ENCODE peak calls at places on chromosomes 2 and 18, in eight cellular contexts. M, Z, A, O, J, B, G and V are unnamed samples.

GRCh38 chr18:4119127-4119648 is 335.9 kb downstream of the DLGAP1 start:
- DNase-seq in M (no peak), Z (no peak), A (no peak), O (no peak), J (no peak), B (no peak), G (no peak), V (no peak)

GRCh38 chr2:191933307-191934105 is 86.6 kb upstream of the CAVIN2 start:
- DNase-seq in M (no peak), Z (peak; percentile 51), A (no peak), O (no peak), J (no peak), B (peak; percentile 40), G (no peak), V (no peak)

GRCh38 chr18:74898965-74899364 is 301.3 kb downstream of the ZNF407 start:
- DNase-seq in M (no peak), Z (no peak), A (no peak), O (no peak), J (no peak), B (no peak), G (peak; percentile 5), V (no peak)

GRCh38 chr2:97970300-97971060 is 25.3 kb downstream of the TMEM131 start:
- DNase-seq in M (no peak), Z (no peak), A (no peak), O (no peak), J (no peak), B (no peak), G (no peak), V (no peak)

GRCh38 chr2:10159486-10160160 is 37.1 kb downstream of the RRM2 start:
- DNase-seq in M (no peak), Z (no peak), A (no peak), O (no peak), J (no peak), B (no peak), G (no peak), V (no peak)

GRCh38 chr2:238566001-238566645 is 139.4 kb downstream of the ASB1 start:
- DNase-seq in M (no peak), Z (no peak), A (no peak), O (no peak), J (no peak), B (no peak), G (no peak), V (no peak)

GRCh38 chr18:59592624-59593023 is 104.6 kb downstream of the CCBE1 start:
- DNase-seq in M (no peak), Z (no peak), A (no peak), O (no peak), J (no peak), B (no peak), G (no peak), V (no peak)

GRCh38 chr18:13540783-13541182 is 185.6 kb downstream of the FAM210A start:
- DNase-seq in M (no peak), Z (no peak), A (no peak), O (no peak), J (no peak), B (no peak), G (no peak), V (no peak)

GRCh38 chr2:135225781-135226180 is 173.7 kb downstream of the RAB3GAP1 start:
- DNase-seq in M (no peak), Z (no peak), A (no peak), O (no peak), J (no peak), B (no peak), G (no peak), V (no peak)

GRCh38 chr2:128638311-128638710 is 319.6 kb upstream of the HS6ST1 start:
- DNase-seq in M (no peak), Z (peak; percentile 42), A (no peak), O (peak; percentile 16), J (no peak), B (no peak), G (no peak), V (no peak)

GRCh38 chr2:62149708-62150107 is 46.2 kb upstream of the B3GNT2 start:
- DNase-seq in M (no peak), Z (no peak), A (no peak), O (peak; percentile 40), J (peak; percentile 16), B (no peak), G (peak; percentile 45), V (no peak)

GRCh38 chr2:181036848-181037603 is 56.6 kb downstream of the UBE2E3 start:
- DNase-seq in M (no peak), Z (no peak), A (no peak), O (no peak), J (no peak), B (no peak), G (no peak), V (no peak)

GRCh38 chr18:44066541-44066940 is 614.1 kb upstream of the SETBP1 start:
- DNase-seq in M (no peak), Z (no peak), A (no peak), O (no peak), J (no peak), B (no peak), G (no peak), V (no peak)

GRCh38 chr2:102186676-102187190 is at the start of gene IL1RL2:
- DNase-seq in M (peak; percentile 55), Z (no peak), A (no peak), O (peak; percentile 37), J (no peak), B (no peak), G (no peak), V (no peak)

GRCh38 chr2:27771548-27772335 is at the start of gene MRPL33:
- DNase-seq in M (peak; percentile 92), Z (peak; percentile 97), A (peak; percentile 92), O (peak; percentile 98), J (peak; percentile 95), B (peak; percentile 57), G (peak; percentile 90), V (peak; percentile 96)

GRCh38 chr2:162613839-162614238 is 224.7 kb downstream of the KCNH7 start:
- DNase-seq in M (no peak), Z (no peak), A (no peak), O (no peak), J (no peak), B (no peak), G (no peak), V (no peak)

GRCh38 chr2:100799701-100800100 is 20.2 kb upstream of the NPAS2 start:
- DNase-seq in M (no peak), Z (no peak), A (no peak), O (no peak), J (no peak), B (no peak), G (no peak), V (no peak)

GRCh38 chr2:170984079-170984478 is 55.0 kb downstream of the GORASP2 start:
- DNase-seq in M (no peak), Z (no peak), A (no peak), O (no peak), J (no peak), B (no peak), G (no peak), V (no peak)
- TF ChIP-seq POLR2A in M (no peak), Z (no peak), A (no peak), O (no peak), J (no peak), B (peak; percentile 36), G (no peak), V (no peak)

DNA sequence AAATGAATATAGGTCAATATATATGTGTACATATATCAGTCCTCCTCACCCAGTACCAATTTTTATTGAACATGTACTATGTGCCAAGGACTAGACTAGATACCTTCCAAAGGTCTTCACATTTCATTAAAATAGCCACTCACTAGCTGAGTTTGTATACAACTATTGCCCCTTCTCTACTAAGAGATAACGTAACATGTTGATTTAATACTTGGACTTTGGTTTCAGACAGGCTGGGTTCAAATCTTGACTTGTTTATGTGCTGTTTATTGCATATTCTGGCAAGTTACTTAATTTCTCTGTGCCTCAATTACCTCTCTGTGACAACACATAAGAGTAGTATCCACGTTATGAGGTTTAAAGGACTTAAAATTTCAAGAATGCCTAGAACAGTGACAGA is 184.5 kb downstream of the MTX2 start:
- DNase-seq in M (no peak), Z (no peak), A (no peak), O (no peak), J (no peak), B (no peak), G (no peak), V (no peak)
- TF ChIP-seq POLR2A in M (no peak), Z (no peak), A (no peak), O (no peak), J (no peak), B (no peak), G (no peak), V (no peak)

GRCh38 chr2:29114841-29115609 is at the start of gene CLIP4:
- DNase-seq in M (peak; percentile 27), Z (peak; percentile 73), A (peak; percentile 62), O (peak; percentile 57), J (peak; percentile 25), B (no peak), G (peak; percentile 42), V (peak; percentile 65)
- TF ChIP-seq POLR2A in M (peak; percentile 23), Z (no peak), A (no peak), O (peak; percentile 37), J (no peak), B (peak; percentile 68), G (peak; percentile 65), V (peak; percentile 15)

GRCh38 chr2:43303120-43303519 is 76.7 kb upstream of the ZFP36L2 start:
- DNase-seq in M (no peak), Z (no peak), A (no peak), O (no peak), J (no peak), B (no peak), G (no peak), V (no peak)

GRCh38 chr2:43300222-43300621 is 73.8 kb upstream of the ZFP36L2 start:
- DNase-seq in M (no peak), Z (no peak), A (no peak), O (no peak), J (no peak), B (no peak), G (no peak), V (no peak)

GRCh38 chr2:43302311-43303051 is 76.1 kb upstream of the ZFP36L2 start:
- DNase-seq in M (no peak), Z (no peak), A (no peak), O (no peak), J (no peak), B (no peak), G (no peak), V (no peak)

GRCh38 chr2:43298496-43298895 is 72.1 kb upstream of the ZFP36L2 start:
- DNase-seq in M (no peak), Z (no peak), A (no peak), O (no peak), J (no peak), B (no peak), G (no peak), V (no peak)

DNA sequence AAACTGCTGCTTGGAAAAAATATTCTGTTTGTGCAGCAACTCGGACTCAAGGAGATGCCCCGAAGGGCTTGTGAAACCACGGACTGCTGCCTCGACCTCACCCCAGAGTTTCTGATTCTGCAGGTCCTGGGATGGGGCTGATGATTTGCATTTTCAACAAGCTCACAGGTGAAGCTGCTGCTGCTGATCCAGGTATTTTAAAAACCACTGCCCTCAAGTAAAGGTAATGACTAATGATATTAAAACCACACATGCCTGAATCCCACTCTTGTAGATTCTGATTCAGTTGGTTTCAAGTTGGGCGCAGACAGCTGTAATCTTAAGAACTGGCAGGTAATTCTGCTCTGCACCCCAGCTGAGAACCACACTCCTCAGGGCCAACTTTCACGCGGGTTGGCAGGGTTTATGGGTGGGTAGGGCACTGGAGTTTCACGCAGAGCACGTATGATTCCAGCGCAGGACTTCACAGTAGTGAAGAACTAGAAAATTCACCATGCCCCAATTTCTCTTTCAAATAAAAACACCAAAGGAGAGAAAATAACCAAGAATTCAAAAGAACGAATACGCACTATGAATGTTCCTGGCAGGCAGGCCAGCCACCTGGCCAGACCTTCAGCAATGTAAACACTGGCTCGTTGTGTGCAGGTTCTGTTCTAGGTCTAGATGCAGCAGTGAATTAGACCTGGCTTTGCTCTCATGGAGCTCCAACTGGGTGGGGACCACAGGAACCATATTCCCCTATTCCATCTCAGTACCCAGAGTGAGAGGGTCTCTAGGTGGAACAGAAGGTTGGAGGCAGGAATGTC is 74.6 kb upstream of the ZFP36L2 start:
- DNase-seq in M (peak; percentile 50), Z (no peak), A (no peak), O (no peak), J (no peak), B (no peak), G (no peak), V (no peak)
- TF ChIP-seq POLR2A in M (no peak), Z (no peak), A (no peak), O (no peak), J (no peak), B (no peak), G (no peak), V (no peak)